ENCODE peak calls at places on chromosomes 1 and 21, in six cellular contexts. U is HCT116, J is adrenal gland, F is ascending aorta, M is PC-9, K is brain microvascular endothelial cell. I is an unnamed sample.

GRCh38 chr1:85577421-85578320 is 2.9 kb upstream of the CCN1 start:
- DNase-seq in J (no peak), K (peak; percentile 83), F (peak; percentile 72), M (no peak), U (no peak), I (no peak)

GRCh38 chr1:2595812-2596529 is 9.4 kb downstream of the PRXL2B start:
- DNase-seq in M (no peak), F (peak; percentile 58), K (no peak), J (no peak), U (no peak), I (no peak)

GRCh38 chr1:37817481-37817880 is 9.5 kb upstream of the YRDC start:
- DNase-seq in F (no peak), U (no peak), K (no peak), J (peak; percentile 89), M (no peak), I (no peak)

GRCh38 chr1:54401799-54402198 is 4.4 kb downstream of the SSBP3 start:
- DNase-seq in U (no peak), K (no peak), J (no peak), F (no peak), M (no peak), I (no peak)

GRCh38 chr1:45974541-45975269 is 157.7 kb downstream of the PIK3R3 start:
- DNase-seq in F (no peak), M (no peak), K (no peak), U (no peak), J (no peak), I (peak; percentile 22)

GRCh38 chr1:3063379-3064295 is 5.4 kb upstream of the PRDM16 start:
- DNase-seq in J (no peak), K (no peak), U (no peak), F (peak; percentile 63), M (no peak), I (no peak)

GRCh38 chr21:38805282-38806152 is at the start of gene ETS2:
- DNase-seq in U (peak; percentile 87), F (peak; percentile 94), M (peak; percentile 69), K (peak; percentile 73), J (peak; percentile 92), I (peak; percentile 72)

GRCh38 chr21:33023574-33024277 is 2.0 kb upstream of the OLIG2 start:
- DNase-seq in K (no peak), F (no peak), U (no peak), M (no peak), J (no peak), I (no peak)

GRCh38 chr1:150876111-150876434 is 326 bp downstream of the ARNT start:
- DNase-seq in U (peak; percentile 31), J (peak; percentile 85), F (peak; percentile 83), M (peak; percentile 37), K (peak; percentile 56), I (peak; percentile 53)

GRCh38 chr1:53617382-53618217 is 121.4 kb downstream of the GLIS1 start:
- DNase-seq in M (no peak), U (no peak), K (no peak), J (no peak), F (peak; percentile 39), I (no peak)

GRCh38 chr1:114353233-114353632 is 157.8 kb downstream of the TRIM33 start:
- DNase-seq in U (no peak), K (peak; percentile 43), M (no peak), F (no peak), J (peak; percentile 75), I (no peak)

GRCh38 chr1:150464422-150464826 is 22.8 kb upstream of the TARS2 start:
- DNase-seq in K (peak; percentile 44), J (peak; percentile 74), F (no peak), U (peak; percentile 41), M (peak; percentile 35), I (peak; percentile 64)

GRCh38 chr1:178543291-178543609 is 30.3 kb downstream of the TEX35 start:
- DNase-seq in J (no peak), U (no peak), M (peak; percentile 63), F (no peak), K (no peak), I (no peak)

DNA sequence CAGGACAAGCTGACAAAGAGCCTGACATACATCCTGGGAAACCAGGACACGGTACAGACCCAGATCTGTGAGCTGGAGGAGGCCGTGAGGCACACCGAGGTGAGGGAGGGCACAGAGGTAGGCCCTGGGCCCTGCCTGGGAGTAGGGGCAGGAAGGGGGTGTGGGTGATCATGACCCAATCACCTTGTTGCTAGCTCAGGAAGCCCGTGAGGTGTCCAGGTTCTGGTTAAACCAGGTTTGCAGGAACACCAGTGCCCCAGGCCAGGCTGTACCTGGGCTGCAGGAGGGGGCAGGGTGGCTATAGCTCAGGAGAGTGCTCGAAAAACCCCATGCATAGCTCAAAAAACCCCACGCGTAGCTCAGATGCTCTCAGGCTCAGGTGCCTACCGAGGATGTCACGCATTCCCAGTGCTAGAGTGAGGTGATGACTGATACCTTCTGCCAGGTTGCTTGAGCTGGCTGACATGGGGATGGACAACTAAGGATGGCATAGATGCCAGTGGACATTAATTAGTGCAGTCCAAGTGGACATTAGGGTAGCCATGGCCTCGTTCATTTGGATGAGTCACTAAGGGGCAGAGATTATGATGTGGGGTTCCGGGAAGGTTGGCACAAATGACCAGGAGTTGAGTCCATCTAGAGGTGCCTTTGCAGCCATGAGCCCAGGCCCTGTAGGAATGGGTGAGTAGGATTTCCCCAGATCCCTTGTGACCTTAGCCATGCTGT is 3.7 kb downstream of the TRIM46 start:
- DNase-seq in J (peak; percentile 49), F (peak; percentile 41), K (no peak), U (no peak), M (peak; percentile 85), I (peak; percentile 76)
- H3K27ac ChIP-seq in J (no peak overlapping the region), F (no peak overlapping the region), K (no peak overlapping the region), U (no peak overlapping the region), M (peak overlapping the region; percentile 63), I (peak overlapping the region; percentile 87)

GRCh38 chr1:168788262-168788661 is 59.3 kb upstream of the DPT start:
- DNase-seq in J (no peak), M (no peak), F (no peak), K (no peak), U (no peak), I (no peak)

GRCh38 chr1:168794057-168794456 is 65.1 kb upstream of the DPT start:
- DNase-seq in M (no peak), J (no peak), F (no peak), U (no peak), K (no peak), I (no peak)

GRCh38 chr1:168786476-168787330 is 57.7 kb upstream of the DPT start:
- DNase-seq in K (no peak), F (no peak), M (no peak), U (no peak), J (no peak), I (no peak)

GRCh38 chr1:168792142-168792541 is 63.1 kb upstream of the DPT start:
- DNase-seq in F (no peak), K (no peak), J (no peak), U (no peak), M (no peak), I (no peak)

DNA sequence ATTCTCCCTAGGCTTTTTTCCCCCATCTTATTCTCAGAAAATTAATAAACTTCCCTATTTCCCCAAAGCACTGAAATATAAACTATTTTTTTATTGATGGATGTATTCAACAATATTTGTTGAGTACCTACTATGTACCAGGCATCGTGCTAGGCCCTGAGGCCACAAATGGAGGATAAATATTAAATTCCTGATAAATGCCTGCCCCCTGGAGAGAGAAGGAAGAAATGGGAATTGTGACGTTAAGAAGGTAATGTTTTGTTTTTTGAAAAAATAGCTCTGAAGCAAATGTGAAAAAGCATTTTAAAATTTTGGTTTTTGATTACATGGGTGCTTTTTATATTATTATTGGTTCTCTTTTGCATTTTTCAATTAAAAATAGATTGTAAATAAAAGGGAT is 60.5 kb upstream of the DPT start:
- DNase-seq in M (no peak), F (no peak), U (no peak), K (no peak), J (no peak), I (no peak)
- TF ChIP-seq CTCF in M (no peak), F (no peak), U (peak; percentile 36), K (no peak), J (no peak), I (no peak)

GRCh38 chr1:235075955-235076308 is 52.7 kb downstream of the TOMM20 start:
- DNase-seq in K (no peak), U (no peak), F (no peak), J (no peak), M (no peak), I (no peak)

GRCh38 chr1:235074335-235075120 is 54.1 kb downstream of the TOMM20 start:
- DNase-seq in M (peak; percentile 62), K (peak; percentile 66), F (no peak), U (no peak), J (no peak), I (no peak)

GRCh38 chr1:235076504-235077162 is 52.0 kb downstream of the TOMM20 start:
- DNase-seq in K (no peak), M (peak; percentile 13), F (no peak), J (no peak), U (no peak), I (no peak)

GRCh38 chr1:235073968-235074334 is 54.7 kb downstream of the TOMM20 start:
- DNase-seq in M (peak; percentile 88), K (no peak), F (no peak), U (no peak), J (no peak), I (no peak)

DNA sequence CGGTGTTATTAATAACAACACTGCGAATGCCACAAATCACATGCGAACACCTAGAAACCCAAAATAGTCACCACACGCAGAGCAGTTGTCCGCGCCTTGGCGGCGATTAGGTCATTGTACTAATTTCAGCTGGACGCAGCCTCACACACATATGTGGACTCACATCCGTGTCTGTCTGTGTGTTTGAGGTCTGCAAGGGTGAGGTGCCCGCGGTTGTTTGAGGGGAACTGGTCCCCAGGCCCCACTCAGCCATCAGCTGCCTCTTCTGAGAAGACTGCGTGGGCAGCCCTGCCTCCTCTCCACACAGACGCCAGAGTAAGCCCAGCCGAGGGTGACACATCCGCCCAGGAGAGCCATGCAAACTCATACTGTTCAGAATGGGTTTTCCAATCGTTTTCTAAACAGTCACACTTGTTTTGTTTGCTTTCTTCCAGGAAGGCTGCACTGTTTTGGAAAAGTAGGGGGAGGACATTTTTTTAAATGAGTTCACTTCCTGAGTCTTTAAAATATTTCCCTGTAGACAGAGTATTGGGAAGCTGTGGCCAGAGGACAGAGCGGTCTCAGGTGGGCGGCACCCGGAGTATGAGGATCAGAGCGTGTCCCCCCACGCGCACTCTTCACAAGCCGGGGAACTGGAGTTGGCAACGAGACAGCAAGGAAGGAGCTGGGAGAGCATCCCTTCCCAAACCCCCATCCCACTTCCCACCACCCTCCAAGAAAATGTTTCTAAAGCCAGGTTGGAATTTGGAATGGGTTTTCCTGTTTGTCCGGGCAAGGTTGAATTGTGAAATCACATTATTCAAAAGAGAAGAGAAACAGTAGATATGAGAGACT is 53.3 kb downstream of the TOMM20 start:
- DNase-seq in F (peak; percentile 96), M (peak; percentile 95), U (no peak), J (peak; percentile 79), K (peak; percentile 92), I (no peak)
- H3K27ac ChIP-seq in F (peak overlapping the region; percentile 94), M (peak overlapping the region; percentile 100), U (no peak overlapping the region), J (peak overlapping the region; percentile 94), K (peak overlapping the region; percentile 93), I (peak overlapping the region; percentile 86)

GRCh38 chr1:184988506-184988905 is 14.2 kb upstream of the NIBAN1 start:
- DNase-seq in J (no peak), M (no peak), F (no peak), U (no peak), K (no peak), I (no peak)

GRCh38 chr1:184982002-184982954 is 8.0 kb upstream of the NIBAN1 start:
- DNase-seq in J (peak; percentile 90), M (no peak), F (peak; percentile 89), U (peak; percentile 37), K (peak; percentile 58), I (peak; percentile 60)

DNA sequence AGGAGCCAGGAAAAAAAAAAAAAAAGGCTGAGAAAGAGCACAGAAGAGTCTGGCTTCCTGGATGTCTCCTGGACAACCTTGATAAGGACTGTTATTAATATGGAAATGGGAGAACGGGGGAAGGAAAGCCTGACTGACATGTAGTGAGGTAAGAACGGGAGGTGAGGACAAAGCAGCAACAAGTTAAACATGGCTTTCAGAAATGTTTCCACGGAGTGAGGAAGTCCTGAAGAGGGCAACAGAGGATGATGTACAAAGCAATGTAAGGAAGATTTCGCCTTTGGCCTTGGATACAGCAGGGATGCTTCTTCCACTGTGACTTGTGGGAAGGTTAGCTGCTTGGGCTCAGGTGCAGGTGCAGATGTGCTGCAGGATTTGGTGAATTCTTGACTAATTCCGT is 11.9 kb upstream of the NIBAN1 start:
- DNase-seq in J (no peak), U (no peak), F (no peak), K (no peak), M (no peak), I (peak; percentile 12)
- TF ChIP-seq CTCF in J (peak; percentile 52), U (no peak), F (no peak), K (peak; percentile 57), M (no peak), I (no peak)